ENCODE peak calls at places on chromosomes 2 and 18, in eight cellular contexts. I is left ventricle myocardium superior; M is activated gamma-delta T cell treated with Interleukin-2 at 50 U/mL for 16 hours; A is C1 segment of cervical spinal cord; J is pons; T is NCI-H82; G is activated naive CD8-positive, alpha-beta T cell treated with anti-CD3 and anti-CD28 coated beads, Interleukin-2, amount 50 U/mL, for 24 hours; U is dorsolateral prefrontal cortex. D is an unnamed sample.

GRCh38 chr2:102122115-102122514 is 20.4 kb upstream of the IL1R1 start:
- DNase-seq in J (no peak), A (no peak), I (no peak), G (no peak), T (no peak), M (no peak), U (no peak), D (no peak)

GRCh38 chr2:202335791-202336467 is 40.2 kb upstream of the BMPR2 start:
- DNase-seq in M (no peak), I (no peak), T (no peak), J (no peak), G (no peak), U (no peak), A (no peak), D (no peak)

GRCh38 chr2:34401186-34401585 is 802.1 kb upstream of the FAM98A start:
- DNase-seq in M (no peak), T (no peak), J (no peak), G (no peak), U (no peak), I (no peak), A (no peak), D (no peak)

GRCh38 chr2:199404841-199405240 is 52.9 kb downstream of the SATB2 start:
- DNase-seq in T (no peak), U (no peak), M (no peak), A (no peak), G (no peak), I (no peak), J (no peak), D (no peak)

GRCh38 chr2:207235621-207236020 is 69.9 kb upstream of the KLF7 start:
- DNase-seq in G (no peak), M (no peak), T (no peak), U (no peak), A (no peak), I (no peak), J (no peak), D (no peak)

GRCh38 chr2:68799138-68799537 is 64.5 kb downstream of the ARHGAP25 start:
- DNase-seq in I (no peak), U (no peak), M (no peak), G (no peak), T (no peak), J (no peak), A (no peak), D (no peak)

GRCh38 chr2:241948901-241949735 is 79.6 kb downstream of the RTP5 start:
- DNase-seq in G (no peak), M (no peak), I (no peak), A (no peak), T (no peak), J (no peak), U (no peak), D (no peak)

GRCh38 chr2:61176755-61177726 is 15.1 kb downstream of the C2orf74 start:
- DNase-seq in G (peak), M (peak), T (peak), U (peak), J (peak), I (peak), A (peak), D (peak)

GRCh38 chr2:64624862-64625261 is 28.9 kb downstream of the SERTAD2 start:
- DNase-seq in G (no peak), A (no peak), M (no peak), U (no peak), J (no peak), T (no peak), I (no peak), D (no peak)

GRCh38 chr2:2791031-2791430 is 460.0 kb upstream of the MYT1L start:
- DNase-seq in U (no peak), G (no peak), I (no peak), M (no peak), A (no peak), T (no peak), J (no peak), D (no peak)

GRCh38 chr2:64692401-64692800 is 38.7 kb upstream of the SERTAD2 start:
- DNase-seq in T (no peak), I (no peak), J (no peak), M (no peak), U (no peak), A (no peak), G (no peak), D (no peak)

GRCh38 chr18:36297419-36298112 is at the start of gene FHOD3:
- DNase-seq in A (no peak), J (no peak), M (no peak), T (peak), U (no peak), I (peak), G (peak), D (peak)

GRCh38 chr2:127637725-127638252 is 8.2 kb upstream of the GPR17 start:
- DNase-seq in M (no peak), A (no peak), T (peak), J (no peak), I (peak), G (no peak), U (no peak), D (peak)

GRCh38 chr2:170761572-170761971 is 8.6 kb upstream of the ERICH2 start:
- DNase-seq in U (no peak), T (no peak), G (no peak), J (no peak), A (no peak), M (no peak), I (no peak), D (no peak)

GRCh38 chr2:1990724-1991123 is 246.4 kb upstream of the PXDN start:
- DNase-seq in G (no peak), M (no peak), T (no peak), J (peak), I (peak), A (no peak), U (peak), D (no peak)

GRCh38 chr2:205197468-205198129 is 484.7 kb upstream of the NRP2 start:
- DNase-seq in G (peak), J (no peak), M (no peak), T (no peak), A (no peak), I (no peak), U (no peak), D (no peak)

GRCh38 chr2:24819442-24820174 is 26.4 kb downstream of the CENPO start:
- DNase-seq in I (no peak), J (no peak), U (no peak), M (no peak), T (no peak), A (no peak), G (no peak), D (no peak)

GRCh38 chr2:169670215-169670651 is 24.0 kb downstream of the CFAP210 start:
- DNase-seq in I (no peak), A (no peak), U (no peak), G (no peak), T (no peak), M (no peak), J (no peak), D (no peak)

GRCh38 chr2:101893676-101894381 is 97.9 kb upstream of the IL1R2 start:
- DNase-seq in J (no peak), M (no peak), A (no peak), I (no peak), U (no peak), G (no peak), T (no peak), D (no peak)

GRCh38 chr2:68345129-68345875 is 19.8 kb upstream of the PLEK start:
- DNase-seq in M (no peak), U (no peak), T (no peak), G (no peak), A (no peak), J (no peak), I (no peak), D (no peak)

GRCh38 chr2:6524678-6525367 is 340.9 kb downstream of the CMPK2 start:
- DNase-seq in I (no peak), T (peak), J (no peak), M (no peak), U (no peak), G (no peak), A (no peak), D (no peak)

GRCh38 chr18:69758458-69758857 is 189.2 kb downstream of the CD226 start:
- DNase-seq in T (no peak), G (no peak), M (no peak), A (no peak), J (no peak), U (no peak), I (no peak), D (no peak)

GRCh38 chr2:86143307-86143706 is 37.3 kb downstream of the PTCD3 start:
- DNase-seq in T (no peak), M (no peak), A (no peak), U (no peak), I (no peak), J (no peak), G (no peak), D (no peak)

GRCh38 chr2:26503238-26503880 is 25.4 kb upstream of the OTOF start:
- DNase-seq in M (peak), I (peak), T (peak), U (peak), A (no peak), J (peak), G (peak), D (peak)

GRCh38 chr2:74250189-74250631 is 51.8 kb downstream of the MTHFD2 start:
- DNase-seq in T (peak), M (peak), I (peak), G (peak), J (peak), U (peak), A (no peak), D (peak)

GRCh38 chr2:224195954-224196571 is 157.0 kb upstream of the SERPINE2 start:
- DNase-seq in T (no peak), I (no peak), G (no peak), M (no peak), J (peak), A (no peak), U (peak), D (no peak)

GRCh38 chr2:132645943-132646804 is 23.8 kb downstream of the LYPD1 start:
- DNase-seq in I (peak), J (peak), G (no peak), A (no peak), T (no peak), U (no peak), M (no peak), D (no peak)

GRCh38 chr18:5759169-5759568 is 136.2 kb downstream of the TMEM200C start:
- DNase-seq in U (no peak), G (no peak), M (no peak), T (no peak), J (no peak), A (no peak), I (no peak), D (no peak)

GRCh38 chr2:190938761-190939335 is 58.2 kb downstream of the GLS start:
- DNase-seq in M (no peak), A (no peak), U (no peak), I (no peak), G (no peak), J (no peak), T (no peak), D (no peak)

GRCh38 chr2:217964658-217965161 is 38.1 kb downstream of the TNS1 start:
- DNase-seq in G (no peak), A (no peak), T (no peak), U (no peak), I (no peak), J (no peak), M (no peak), D (no peak)

GRCh38 chr2:27003857-27004256 is 28.9 kb upstream of the TMEM214 start:
- DNase-seq in J (no peak), G (no peak), T (no peak), I (no peak), M (no peak), A (no peak), U (no peak), D (no peak)

GRCh38 chr2:175769200-175769599 is 232.9 kb downstream of the LNPK start:
- DNase-seq in A (no peak), M (no peak), J (no peak), U (no peak), I (no peak), T (no peak), G (no peak), D (no peak)

GRCh38 chr2:205077159-205077558 is 531.9 kb downstream of the PARD3B start:
- DNase-seq in M (no peak), J (no peak), I (no peak), A (no peak), U (no peak), T (no peak), G (no peak), D (no peak)

GRCh38 chr2:128789221-128789620 is 470.6 kb upstream of the HS6ST1 start:
- DNase-seq in A (no peak), M (no peak), T (no peak), U (no peak), I (no peak), G (no peak), J (no peak), D (no peak)

GRCh38 chr2:201665420-201666158 is 22.3 kb upstream of the TMEM237 start:
- DNase-seq in J (no peak), I (no peak), T (no peak), M (no peak), A (no peak), G (no peak), U (no peak), D (no peak)

GRCh38 chr2:20487030-20487391 is 40.1 kb downstream of the RHOB start:
- DNase-seq in U (no peak), M (no peak), G (no peak), T (no peak), A (no peak), I (no peak), J (no peak), D (no peak)

GRCh38 chr2:225117061-225117716 is 74.9 kb upstream of the DOCK10 start:
- DNase-seq in T (no peak), I (no peak), J (peak), G (no peak), A (no peak), M (no peak), U (no peak), D (no peak)

GRCh38 chr2:164782323-164782722 is 59.3 kb downstream of the COBLL1 start:
- DNase-seq in J (no peak), U (no peak), T (no peak), A (no peak), G (no peak), M (no peak), I (no peak), D (no peak)

GRCh38 chr2:207458582-207458981 is 71.2 kb upstream of the CREB1 start:
- DNase-seq in J (no peak), T (no peak), I (no peak), G (no peak), U (no peak), M (no peak), A (no peak), D (no peak)

GRCh38 chr18:65975536-65975935 is 224.7 kb downstream of the CDH7 start:
- DNase-seq in I (no peak), M (no peak), U (no peak), T (no peak), G (no peak), A (no peak), J (no peak), D (no peak)

D was measured in endothelial cell.